ENCODE peak calls at places on chromosomes 13 and 19, in six cellular contexts. S is CD8-positive, alpha-beta T cell; X is HepG2; C is Caco-2; N is cardiac muscle cell; P is thoracic aorta. H is an unnamed sample.

GRCh38 chr13:27997904-27998522 is 9.5 kb upstream of the URAD start:
- DNase-seq in C (peak), P (no peak), S (no peak), N (peak), X (peak), H (no peak)

GRCh38 chr13:30572859-30573275 is 44.9 kb upstream of the USPL1 start:
- DNase-seq in C (no peak), N (peak), P (no peak), S (no peak), X (peak), H (no peak)

GRCh38 chr13:75760182-75760981 is 124.3 kb downstream of the LMO7 start:
- DNase-seq in N (no peak), X (peak), C (peak), P (no peak), S (no peak), H (no peak)

GRCh38 chr13:39684531-39685137 is 29.2 kb downstream of the COG6 start:
- DNase-seq in S (no peak), X (peak), P (no peak), N (peak), C (no peak), H (peak)

GRCh38 chr13:23871616-23872220 is 17.5 kb downstream of the MIPEP start:
- DNase-seq in S (no peak), N (peak), C (no peak), P (no peak), X (peak), H (no peak)

GRCh38 chr19:56112313-56112709 is 8.8 kb downstream of the ZNF787 start:
- DNase-seq in N (no peak), S (no peak), C (no peak), P (no peak), X (no peak), H (no peak)

GRCh38 chr13:109821038-109821545 is 34.7 kb upstream of the IRS2 start:
- DNase-seq in N (no peak), S (no peak), P (no peak), C (no peak), X (no peak), H (no peak)

GRCh38 chr13:73578251-73578875 is 519.6 kb downstream of the KLF5 start:
- DNase-seq in S (no peak), P (no peak), X (no peak), C (no peak), N (peak), H (no peak)

GRCh38 chr13:67075239-67075638 is 154.9 kb downstream of the PCDH9 start:
- DNase-seq in N (peak), X (no peak), S (no peak), P (no peak), C (no peak), H (no peak)

GRCh38 chr13:20426766-20427448 is 98.8 kb downstream of the CRYL1 start:
- DNase-seq in C (no peak), X (no peak), N (peak), S (no peak), P (no peak), H (no peak)

GRCh38 chr19:7673995-7674667 is 2.8 kb upstream of the MCEMP1 start:
- DNase-seq in P (no peak), X (peak), S (no peak), C (peak), N (peak), H (no peak)

GRCh38 chr13:105773241-105773640 is 762.2 kb downstream of the EFNB2 start:
- DNase-seq in S (no peak), X (no peak), N (no peak), P (no peak), C (no peak), H (no peak)

GRCh38 chr13:21849323-21849722 is 178.4 kb downstream of the FGF9 start:
- DNase-seq in P (no peak), X (peak), C (no peak), S (no peak), N (peak), H (no peak)

GRCh38 chr13:50156140-50156539 is 140.9 kb downstream of the KCNRG start:
- DNase-seq in C (no peak), S (no peak), P (no peak), X (peak), N (peak), H (peak)

GRCh38 chr13:30438286-30438685 is 16.0 kb downstream of the UBE2L5 start:
- DNase-seq in P (no peak), S (no peak), N (no peak), X (no peak), C (no peak), H (no peak)

DNA sequence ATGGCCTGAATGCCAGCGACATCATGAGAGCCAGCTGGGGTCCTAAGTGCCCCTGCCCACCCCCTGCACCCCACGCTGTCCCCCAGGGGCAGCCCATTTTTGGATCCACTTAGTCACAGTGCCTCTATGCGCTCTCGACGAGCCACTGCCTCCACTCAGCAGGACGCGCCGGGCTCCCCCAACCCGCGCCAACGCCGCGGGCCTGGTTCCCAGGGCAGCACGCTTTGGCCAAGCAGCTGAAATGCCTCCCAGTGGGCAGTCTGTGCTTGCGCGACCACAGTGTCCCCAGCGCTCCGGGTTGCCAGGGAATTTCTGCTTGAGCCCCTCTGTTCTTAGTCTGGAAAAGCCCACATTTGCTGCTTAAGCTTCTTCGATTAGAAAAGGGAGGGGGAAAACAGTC is 39.4 kb downstream of the TMED1 start:
- DNase-seq in C (no peak), X (no peak), P (no peak), S (no peak), N (no peak), H (no peak)
- H3K4me3 ChIP-seq in C (no peak), X (no peak), P (no peak), S (peak), N (no peak), H (no peak)

GRCh38 chr13:52738719-52739467 is 727 bp downstream of the CNMD start:
- DNase-seq in S (no peak), N (peak), C (no peak), P (no peak), X (no peak), H (no peak)
- TF ChIP-seq CTCF in S (peak), N (peak), C (no peak), P (no peak), X (peak), H (peak)

GRCh38 chr13:104314926-104315535 is 1248.8 kb upstream of the SLC10A2 start:
- DNase-seq in P (no peak), N (no peak), X (no peak), S (no peak), C (no peak), H (no peak)

GRCh38 chr13:104314321-104314720 is 1248.1 kb upstream of the SLC10A2 start:
- DNase-seq in X (no peak), S (no peak), P (no peak), N (no peak), C (no peak), H (no peak)

GRCh38 chr13:104318121-104318520 is 1251.9 kb upstream of the SLC10A2 start:
- DNase-seq in C (no peak), X (no peak), N (peak), S (no peak), P (no peak), H (no peak)

GRCh38 chr13:104310861-104311260 is 1244.6 kb upstream of the SLC10A2 start:
- DNase-seq in X (no peak), C (no peak), S (no peak), N (no peak), P (no peak), H (no peak)

GRCh38 chr13:104315606-104316005 is 1249.4 kb upstream of the SLC10A2 start:
- DNase-seq in N (peak), S (no peak), P (no peak), X (peak), C (peak), H (peak)
- H3K4me3 ChIP-seq in N (no peak), S (no peak), P (no peak), X (no peak), C (no peak), H (no peak)

GRCh38 chr19:44512326-44513298 is 12.3 kb upstream of the ZNF180 start:
- DNase-seq in S (no peak), C (peak), P (no peak), X (peak), N (peak), H (no peak)
- TF ChIP-seq CTCF in S (no peak), C (peak), P (no peak), X (peak), N (peak), H (peak)

GRCh38 chr13:100518394-100519062 is 70.1 kb downstream of the GGACT start:
- DNase-seq in N (no peak), P (no peak), X (no peak), C (no peak), S (no peak), H (no peak)

GRCh38 chr13:100519626-100520025 is 69.0 kb downstream of the GGACT start:
- DNase-seq in C (no peak), N (no peak), S (no peak), P (no peak), X (no peak), H (no peak)

GRCh38 chr13:100521912-100522490 is 66.6 kb downstream of the GGACT start:
- DNase-seq in N (no peak), S (no peak), X (no peak), C (no peak), P (no peak), H (no peak)

GRCh38 chr13:100523437-100523836 is 65.2 kb downstream of the GGACT start:
- DNase-seq in N (no peak), X (no peak), P (no peak), C (no peak), S (no peak), H (no peak)

GRCh38 chr13:100520936-100521765 is 67.4 kb downstream of the GGACT start:
- DNase-seq in X (no peak), P (no peak), N (no peak), C (no peak), S (no peak), H (no peak)
- H3K4me3 ChIP-seq in X (no peak), P (no peak), N (no peak), C (no peak), S (no peak), H (no peak)

GRCh38 chr19:41405776-41406175 is 8.2 kb downstream of the BCKDHA start:
- DNase-seq in C (no peak), S (no peak), P (no peak), X (no peak), N (no peak), H (no peak)

GRCh38 chr19:41410655-41411054 is 13.0 kb downstream of the BCKDHA start:
- DNase-seq in P (no peak), N (peak), C (no peak), S (no peak), X (no peak), H (no peak)

GRCh38 chr19:41409288-41409687 is 11.7 kb downstream of the BCKDHA start:
- DNase-seq in X (peak), S (no peak), N (peak), P (no peak), C (peak), H (no peak)

GRCh38 chr19:41407271-41407670 is 9.7 kb downstream of the BCKDHA start:
- DNase-seq in P (no peak), C (no peak), N (peak), S (no peak), X (no peak), H (no peak)

GRCh38 chr19:41408256-41408655 is 10.6 kb downstream of the BCKDHA start:
- DNase-seq in C (no peak), X (no peak), P (no peak), N (no peak), S (no peak), H (no peak)
- TF ChIP-seq CTCF in C (no peak), X (peak), P (no peak), N (no peak), S (no peak), H (no peak)

GRCh38 chr19:39154084-39154625 is 28.6 kb downstream of the PAK4 start:
- DNase-seq in S (no peak), X (no peak), N (no peak), C (no peak), P (no peak), H (no peak)
- H3K4me3 ChIP-seq in S (no peak), X (no peak), N (no peak), C (no peak), P (no peak), H (no peak)

GRCh38 chr13:113183450-113184129 is 24.9 kb downstream of the PCID2 start:
- DNase-seq in S (no peak), C (no peak), N (no peak), P (no peak), X (peak), H (no peak)

GRCh38 chr13:113186061-113186900 is 22.2 kb downstream of the PCID2 start:
- DNase-seq in N (no peak), S (no peak), X (no peak), P (no peak), C (no peak), H (no peak)

GRCh38 chr13:113187905-113188595 is 20.4 kb downstream of the PCID2 start:
- DNase-seq in P (no peak), X (no peak), N (no peak), S (no peak), C (no peak), H (no peak)

GRCh38 chr13:113184568-113185440 is 23.7 kb downstream of the PCID2 start:
- DNase-seq in N (no peak), P (no peak), S (no peak), C (no peak), X (no peak), H (no peak)

DNA sequence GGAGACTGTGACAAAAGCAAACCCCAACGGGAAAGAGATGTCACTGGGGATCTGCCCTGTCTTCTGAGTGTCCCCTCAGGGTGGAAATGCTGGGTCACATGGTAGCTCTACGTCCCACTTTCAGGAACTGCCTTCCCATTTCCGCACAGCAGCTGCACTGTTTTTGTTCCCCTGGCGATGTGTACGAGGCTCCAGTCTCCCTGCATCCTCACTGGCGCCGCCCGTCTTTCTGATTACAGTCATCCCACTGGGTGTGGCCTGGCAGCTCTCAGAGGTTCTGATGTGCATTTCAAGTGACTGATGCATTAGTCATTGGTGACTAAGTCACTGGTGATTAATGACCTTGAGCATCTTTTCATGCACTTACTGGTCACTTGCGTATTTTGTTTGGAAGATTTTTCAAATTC is 21.2 kb downstream of the PCID2 start:
- DNase-seq in N (peak), C (peak), P (peak), X (peak), S (no peak), H (peak)
- TF ChIP-seq CTCF in N (peak), C (no peak), P (no peak), X (no peak), S (no peak), H (no peak)

DNA sequence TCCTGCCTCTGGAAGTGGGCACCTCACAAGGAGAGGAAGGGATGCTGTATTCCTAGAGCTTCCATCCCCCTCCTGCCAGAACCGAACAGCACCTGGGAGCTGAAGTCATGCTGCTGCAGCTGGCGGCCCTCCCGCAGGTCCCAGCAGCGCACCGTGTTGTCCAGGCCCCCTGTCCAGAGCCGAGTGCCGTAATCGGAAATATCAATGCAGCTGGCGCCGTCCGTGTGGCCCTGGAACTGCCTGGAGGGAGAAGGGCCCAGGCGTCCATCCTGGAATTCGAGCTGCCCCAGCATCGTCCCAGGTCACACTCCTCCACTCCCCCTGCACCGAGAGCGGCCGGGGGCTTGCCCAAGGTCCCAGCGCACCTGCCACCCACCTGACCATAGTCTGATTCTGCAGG is 23.7 kb downstream of the TLE2 start:
- DNase-seq in P (no peak), C (no peak), N (no peak), X (no peak), S (no peak), H (no peak)
- H3K4me3 ChIP-seq in P (no peak), C (no peak), N (no peak), X (no peak), S (no peak), H (no peak)

DNA sequence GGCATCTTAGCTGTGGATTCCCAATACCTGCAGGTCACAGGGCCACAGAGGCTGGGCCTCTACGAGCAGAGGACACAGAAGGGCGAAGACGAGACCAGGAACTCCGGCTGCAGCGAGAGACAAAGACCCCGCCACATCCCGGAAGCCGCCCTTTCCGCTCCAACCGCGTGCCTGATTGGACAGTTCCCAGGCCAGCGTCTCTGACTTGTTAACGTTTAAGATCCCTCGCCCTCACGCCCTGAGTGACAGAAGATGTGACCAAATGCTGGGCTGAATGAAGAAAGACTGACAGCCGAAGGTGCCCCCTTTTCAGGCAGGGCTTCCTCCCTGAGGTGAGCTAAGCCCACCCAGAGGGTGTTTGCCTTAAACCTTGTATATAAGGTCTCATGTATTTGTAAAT is at the start of gene ZNF98:
- DNase-seq in P (no peak), S (no peak), N (peak), X (no peak), C (no peak), H (no peak)
- TF ChIP-seq CTCF in P (no peak), S (no peak), N (no peak), X (no peak), C (no peak), H (no peak)